ENCODE peak calls at places on chromosomes 12 and 14, in ten cellular contexts. O, Q, T, N, U, F, V, K, B and G are unnamed samples.

GRCh38 chr12:14892726-14893442 is 7.2 kb upstream of the MGP start:
- DNase-seq in Q (no peak), F (no peak), N (no peak), O (peak; percentile 65), T (no peak), K (peak; percentile 69), V (no peak), U (peak; percentile 68), B (no peak), G (no peak)

GRCh38 chr12:57255916-57256315 is 4.9 kb upstream of the STAC3 start:
- DNase-seq in Q (no peak), T (no peak), B (no peak), V (no peak), U (no peak), O (no peak), N (no peak), F (no peak), K (no peak), G (no peak)

GRCh38 chr14:61106627-61107147 is 125.6 kb downstream of the SLC38A6 start:
- DNase-seq in U (no peak), K (no peak), Q (no peak), T (peak; percentile 45), N (no peak), B (no peak), V (no peak), O (no peak), F (no peak), G (no peak)

GRCh38 chr14:92670967-92671366 is 77.5 kb downstream of the LGMN start:
- DNase-seq in O (no peak), T (no peak), B (no peak), K (peak; percentile 22), N (no peak), F (no peak), U (no peak), V (no peak), Q (no peak), G (no peak)

GRCh38 chr12:80313184-80313583 is 130.9 kb upstream of the PTPRQ start:
- DNase-seq in V (no peak), F (no peak), B (peak; percentile 29), Q (no peak), U (no peak), N (no peak), T (no peak), K (peak; percentile 35), O (no peak), G (no peak)

GRCh38 chr12:127888948-127889347 is 378.0 kb upstream of the TMEM132C start:
- DNase-seq in N (no peak), Q (no peak), F (no peak), U (peak; percentile 41), T (no peak), B (no peak), V (no peak), K (peak; percentile 92), O (no peak), G (no peak)

GRCh38 chr14:47490353-47490752 is 185.1 kb downstream of the MDGA2 start:
- DNase-seq in N (no peak), V (no peak), T (no peak), U (no peak), B (no peak), F (no peak), O (no peak), K (no peak), Q (no peak), G (no peak)

GRCh38 chr12:51874013-51874412 is 13.9 kb upstream of the ANKRD33 start:
- DNase-seq in V (no peak), T (no peak), U (no peak), F (no peak), N (no peak), B (no peak), O (no peak), K (no peak), Q (no peak), G (no peak)

GRCh38 chr12:53170876-53171724 is 9.4 kb upstream of the ZNF740 start:
- DNase-seq in K (no peak), F (no peak), B (no peak), T (no peak), V (no peak), U (no peak), O (no peak), N (no peak), Q (peak; percentile 45), G (no peak)

GRCh38 chr12:120265483-120266179 is at the start of gene PXN:
- DNase-seq in T (peak; percentile 97), B (peak; percentile 83), Q (peak; percentile 92), K (peak; percentile 77), U (peak; percentile 80), O (peak; percentile 89), N (peak; percentile 73), V (no peak), F (peak; percentile 95), G (no peak)

GRCh38 chr12:130137141-130138018 is 24.9 kb upstream of the FZD10 start:
- DNase-seq in F (no peak), N (no peak), U (no peak), V (no peak), K (no peak), T (no peak), Q (peak; percentile 64), O (no peak), B (peak; percentile 97), G (no peak)

GRCh38 chr12:113242018-113242418 is 20.8 kb downstream of the TPCN1 start:
- DNase-seq in U (no peak), N (no peak), V (peak; percentile 82), B (no peak), K (no peak), O (no peak), F (no peak), T (no peak), Q (no peak), G (no peak)

GRCh38 chr14:34693228-34693939 is 21.0 kb downstream of the CFL2 start:
- DNase-seq in V (no peak), F (no peak), T (peak; percentile 70), N (no peak), O (peak; percentile 35), U (no peak), B (no peak), K (peak; percentile 25), Q (peak; percentile 87), G (peak; percentile 52)

GRCh38 chr12:2745655-2746054 is 49.1 kb upstream of the FKBP4 start:
- DNase-seq in F (no peak), O (no peak), V (no peak), T (no peak), U (no peak), Q (no peak), K (peak; percentile 76), B (no peak), N (no peak), G (no peak)

GRCh38 chr14:76762617-76763361 is 1.5 kb downstream of the VASH1 start:
- DNase-seq in T (peak; percentile 46), Q (no peak), K (no peak), B (peak; percentile 54), F (no peak), N (no peak), O (no peak), U (no peak), V (no peak), G (no peak)

GRCh38 chr12:23361971-23362370 is 587.5 kb downstream of the SOX5 start:
- DNase-seq in N (no peak), T (no peak), Q (no peak), O (no peak), V (no peak), K (no peak), F (no peak), U (no peak), B (no peak), G (no peak)

GRCh38 chr12:120388711-120389431 is 19.9 kb upstream of the MSI1 start:
- DNase-seq in F (no peak), N (no peak), U (no peak), Q (peak; percentile 74), T (peak; percentile 88), O (no peak), B (peak; percentile 86), V (no peak), K (no peak), G (peak; percentile 80)

GRCh38 chr12:93847517-93848452 is 170.6 kb downstream of the CRADD start:
- DNase-seq in K (no peak), O (no peak), Q (no peak), N (no peak), F (no peak), B (no peak), V (no peak), T (no peak), U (no peak), G (no peak)